ENCODE peak calls at places on chromosomes 4 and X, in eight cellular contexts. Z is neuronal stem cell, N is right lobe of liver, K is body of pancreas, V is colonic mucosa, I is psoas muscle, W is aorta, Y is HCT116. S is an unnamed sample.

GRCh38 chr4:95250544-95251137 is 298.1 kb downstream of the UNC5C start:
- DNase-seq in Z (no peak), N (no peak), K (no peak), V (no peak), I (no peak), W (no peak), Y (no peak), S (no peak)

GRCh38 chr4:5460106-5460801 is 248.1 kb downstream of the EVC2 start:
- DNase-seq in Z (peak; percentile 14), N (no peak), K (peak; percentile 16), V (no peak), I (no peak), W (no peak), Y (peak; percentile 4), S (no peak)

GRCh38 chr4:108991929-108992328 is 229.1 kb upstream of the ETNPPL start:
- DNase-seq in Z (no peak), N (no peak), K (no peak), V (no peak), I (no peak), W (no peak), Y (no peak), S (no peak)

GRCh38 chr4:138669479-138670165 is 346.0 kb upstream of the NOCT start:
- DNase-seq in Z (no peak), N (no peak), K (no peak), V (no peak), I (no peak), W (no peak), Y (no peak), S (no peak)

GRCh38 chr4:138775890-138776289 is 239.7 kb upstream of the NOCT start:
- DNase-seq in Z (no peak), N (no peak), K (no peak), V (no peak), I (no peak), W (no peak), Y (no peak), S (no peak)

GRCh38 chr4:116839826-116840225 is 245.6 kb downstream of the TRAM1L1 start:
- DNase-seq in Z (no peak), N (no peak), K (no peak), V (no peak), I (no peak), W (no peak), Y (no peak), S (no peak)

GRCh38 chrX:72031634-72032033 is 100.1 kb downstream of the RTL5 start:
- DNase-seq in Z (no peak), N (no peak), K (no peak), V (no peak), I (no peak), W (no peak), Y (no peak), S (peak; percentile 28)

GRCh38 chr4:163165217-163166017 is 1.3 kb downstream of the NAF1 start:
- DNase-seq in Z (no peak), N (no peak), K (no peak), V (no peak), I (no peak), W (no peak), Y (no peak), S (no peak)

GRCh38 chrX:41481264-41482109 is 34.3 kb downstream of the NYX start:
- DNase-seq in Z (no peak), N (no peak), K (no peak), V (no peak), I (no peak), W (no peak), Y (peak; percentile 15), S (no peak)

GRCh38 chr4:147975325-147975724 is 243.4 kb downstream of the ARHGAP10 start:
- DNase-seq in Z (no peak), N (no peak), K (no peak), V (no peak), I (no peak), W (no peak), Y (no peak), S (no peak)

GRCh38 chr4:140150636-140150885 is 3.4 kb downstream of the MAML3 start:
- DNase-seq in Z (no peak), N (no peak), K (peak; percentile 81), V (peak; percentile 91), I (no peak), W (peak; percentile 93), Y (no peak), S (peak; percentile 92)

GRCh38 chr4:26176621-26177121 is 144.1 kb upstream of the RBPJ start:
- DNase-seq in Z (no peak), N (no peak), K (no peak), V (no peak), I (no peak), W (no peak), Y (no peak), S (no peak)

GRCh38 chrX:13716905-13717304 is 17.5 kb downstream of the TRAPPC2 start:
- DNase-seq in Z (no peak), N (no peak), K (no peak), V (no peak), I (no peak), W (no peak), Y (no peak), S (no peak)

GRCh38 chr4:74479009-74479408 is 34.1 kb downstream of the AREG start:
- DNase-seq in Z (no peak), N (no peak), K (no peak), V (no peak), I (no peak), W (no peak), Y (no peak), S (no peak)

GRCh38 chr4:98663226-98664006 is 5.0 kb upstream of the TSPAN5 start:
- DNase-seq in Z (no peak), N (no peak), K (no peak), V (no peak), I (peak; percentile 13), W (peak; percentile 62), Y (no peak), S (no peak)

GRCh38 chrX:78886550-78886949 is 58.6 kb upstream of the P2RY10 start:
- DNase-seq in Z (peak; percentile 0), N (no peak), K (no peak), V (no peak), I (no peak), W (no peak), Y (no peak), S (no peak)

GRCh38 chrX:30898886-30899285 is 9.8 kb upstream of the TAB3 start:
- DNase-seq in Z (no peak), N (no peak), K (no peak), V (no peak), I (no peak), W (no peak), Y (no peak), S (no peak)

GRCh38 chrX:3449287-3449686 is 102.8 kb upstream of the MXRA5 start:
- DNase-seq in Z (no peak), N (no peak), K (no peak), V (no peak), I (no peak), W (no peak), Y (no peak), S (no peak)

GRCh38 chrX:132631579-132632232 is 142.9 kb upstream of the MBNL3 start:
- DNase-seq in Z (no peak), N (no peak), K (no peak), V (no peak), I (no peak), W (no peak), Y (no peak), S (no peak)

GRCh38 chr4:83281326-83281725 is 3.3 kb downstream of the COQ2 start:
- DNase-seq in Z (no peak), N (no peak), K (no peak), V (no peak), I (no peak), W (no peak), Y (no peak), S (no peak)
- H3K4me1 ChIP-seq in Z (peaks cover 2% of the 10 kb centered on the region), N (peaks cover 7% of the 10 kb centered on the region), K (peaks cover 19% of the 10 kb centered on the region), V (peaks cover 9% of the 10 kb centered on the region), I (peaks cover 23% of the 10 kb centered on the region), W (peaks cover 2% of the 10 kb centered on the region), Y (peaks cover 6% of the 10 kb centered on the region), S (no peaks in the 10 kb centered on the region)

DNA sequence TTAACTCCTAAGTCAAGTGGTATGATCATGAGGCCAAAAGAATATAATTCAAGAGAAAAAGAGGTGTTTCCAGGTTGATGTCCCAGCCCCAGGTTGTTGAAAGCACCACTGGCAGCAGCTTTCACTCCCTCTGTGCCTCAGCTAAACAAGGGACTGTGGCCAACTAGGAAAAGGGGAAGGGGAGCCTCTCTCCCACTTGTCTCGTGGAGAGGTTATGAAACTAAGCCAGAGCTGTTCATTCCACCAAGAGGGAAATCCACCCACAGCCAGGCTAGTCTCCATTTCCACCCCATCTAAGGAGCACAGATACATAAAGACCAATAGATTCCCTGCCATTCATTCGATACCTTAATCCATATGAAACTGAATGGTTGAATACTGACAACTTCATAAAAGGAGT is 8.1 kb downstream of the ANXA5 start:
- DNase-seq in Z (no peak), N (no peak), K (no peak), V (no peak), I (no peak), W (no peak), Y (no peak), S (no peak)
- H3K4me1 ChIP-seq in Z (peaks cover 6% of the 10 kb centered on the region), N (peaks cover 43% of the 10 kb centered on the region), K (peaks cover 64% of the 10 kb centered on the region), V (no peaks in the 10 kb centered on the region), I (peaks cover 45% of the 10 kb centered on the region), W (peaks cover 6% of the 10 kb centered on the region), Y (peaks cover 25% of the 10 kb centered on the region), S (peaks cover 64% of the 10 kb centered on the region)

DNA sequence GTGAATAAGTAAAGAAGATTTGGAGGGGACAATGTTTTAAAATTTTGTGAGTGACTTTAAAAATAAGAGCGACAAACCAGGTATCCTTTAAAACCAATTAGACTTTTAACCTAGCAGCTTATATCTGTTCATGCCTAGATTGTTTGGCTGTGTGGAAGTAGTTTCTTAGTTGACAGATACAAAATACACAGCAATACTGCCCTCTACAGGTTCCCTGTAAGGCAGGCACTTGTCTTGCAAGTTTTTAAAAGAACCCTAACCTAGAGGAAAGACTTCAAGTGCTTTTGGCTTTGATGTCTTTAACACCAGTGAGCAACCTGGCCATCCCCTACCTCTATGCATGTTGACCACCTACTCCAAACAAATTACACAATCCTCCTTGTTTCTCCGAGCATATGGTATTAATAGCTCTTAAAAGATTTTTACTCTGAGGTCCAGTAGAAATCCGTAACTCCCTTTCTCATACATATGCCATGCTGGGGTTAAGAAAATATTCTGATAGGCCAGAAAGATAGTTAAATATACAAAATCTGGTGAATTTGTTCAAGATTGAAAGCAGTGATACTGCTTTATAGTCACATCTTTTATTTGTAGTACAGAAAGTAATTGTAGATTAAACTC is 273.0 kb downstream of the ARHGAP24 start:
- DNase-seq in Z (peak; percentile 41), N (no peak), K (peak; percentile 52), V (peak; percentile 43), I (no peak), W (no peak), Y (peak; percentile 73), S (no peak)
- H3K4me1 ChIP-seq in Z (no peaks in the 10 kb centered on the region), N (no peaks in the 10 kb centered on the region), K (peaks cover 27% of the 10 kb centered on the region), V (no peaks in the 10 kb centered on the region), I (no peaks in the 10 kb centered on the region), W (no peaks in the 10 kb centered on the region), Y (peaks cover 17% of the 10 kb centered on the region), S (no peaks in the 10 kb centered on the region)

GRCh38 chr4:86450189-86450588 is 90.3 kb upstream of the MAPK10 start:
- DNase-seq in Z (no peak), N (no peak), K (no peak), V (no peak), I (no peak), W (no peak), Y (no peak), S (no peak)
- H3K4me1 ChIP-seq in Z (peaks cover 19% of the 10 kb centered on the region), N (no peaks in the 10 kb centered on the region), K (no peaks in the 10 kb centered on the region), V (no peaks in the 10 kb centered on the region), I (no peaks in the 10 kb centered on the region), W (no peaks in the 10 kb centered on the region), Y (peaks cover 2% of the 10 kb centered on the region), S (no peaks in the 10 kb centered on the region)